ENCODE peak calls at places on chromosomes 13 and 19, in nine cellular contexts. D, N, X, F, C, B, H, L and G are unnamed samples.

GRCh38 chr19:15239337-15239949 is 7.2 kb upstream of the EPHX3 start:
- DNase-seq in D (no peak), N (no peak), X (no peak), F (no peak), C (no peak), B (no peak), H (no peak), L (no peak), G (no peak)

GRCh38 chr19:44960906-44961734 is 5.9 kb downstream of the CLPTM1 start:
- DNase-seq in D (no peak), N (no peak), X (no peak), F (peak; percentile 17), C (no peak), B (no peak), H (no peak), L (no peak), G (no peak)

GRCh38 chr13:24187185-24187584 is 26.7 kb downstream of the SPATA13 start:
- DNase-seq in D (no peak), N (no peak), X (no peak), F (no peak), C (no peak), B (no peak), H (no peak), L (no peak), G (no peak)

GRCh38 chr19:41001243-41001971 is 10.3 kb downstream of the CYP2B6 start:
- DNase-seq in D (no peak), N (peak; percentile 45), X (no peak), F (no peak), C (no peak), B (peak; percentile 19), H (no peak), L (no peak), G (no peak)

GRCh38 chr19:30605333-30605732 is 233.1 kb downstream of the ZNF536 start:
- DNase-seq in D (no peak), N (no peak), X (no peak), F (no peak), C (no peak), B (no peak), H (no peak), L (no peak), G (no peak)

GRCh38 chr13:21324793-21325192 is 134.3 kb downstream of the ZDHHC20 start:
- DNase-seq in D (no peak), N (no peak), X (no peak), F (no peak), C (no peak), B (no peak), H (no peak), L (no peak), G (no peak)

GRCh38 chr19:33938821-33939220 is 142.2 kb downstream of the KCTD15 start:
- DNase-seq in D (no peak), N (no peak), X (no peak), F (no peak), C (no peak), B (no peak), H (no peak), L (peak; percentile 48), G (no peak)

GRCh38 chr19:2270572-2271515 is 11.1 kb downstream of the PEAK3 start:
- DNase-seq in D (peak; percentile 83), N (peak; percentile 64), X (peak; percentile 95), F (peak; percentile 83), C (peak; percentile 92), B (peak; percentile 73), H (peak; percentile 83), L (peak; percentile 82), G (peak; percentile 91)

GRCh38 chr13:95087746-95088305 is 213.4 kb downstream of the ABCC4 start:
- DNase-seq in D (no peak), N (peak; percentile 44), X (no peak), F (no peak), C (no peak), B (no peak), H (no peak), L (no peak), G (no peak)

GRCh38 chr13:43785681-43786471 is 896 bp downstream of the ENOX1 start:
- DNase-seq in D (peak; percentile 89), N (peak; percentile 64), X (peak; percentile 96), F (peak; percentile 69), C (peak; percentile 94), B (peak; percentile 9), H (peak; percentile 51), L (peak; percentile 70), G (peak; percentile 84)

GRCh38 chr19:12665281-12665573 is 1.3 kb downstream of the MAN2B1 start:
- DNase-seq in D (no peak), N (no peak), X (no peak), F (peak; percentile 58), C (no peak), B (no peak), H (peak; percentile 25), L (peak; percentile 47), G (no peak)

GRCh38 chr19:55552620-55553019 is 7.3 kb upstream of the SBK3 start:
- DNase-seq in D (no peak), N (no peak), X (no peak), F (no peak), C (peak; percentile 56), B (no peak), H (no peak), L (no peak), G (no peak)

GRCh38 chr13:114099918-114100445 is 32.4 kb downstream of the RASA3 start:
- DNase-seq in D (peak; percentile 59), N (peak; percentile 62), X (peak; percentile 67), F (peak; percentile 26), C (no peak), B (no peak), H (peak; percentile 15), L (no peak), G (peak; percentile 74)

GRCh38 chr19:16946951-16947940 is 58.4 kb downstream of the F2RL3 start:
- DNase-seq in D (no peak), N (no peak), X (no peak), F (no peak), C (no peak), B (no peak), H (no peak), L (peak; percentile 20), G (no peak)

GRCh38 chr13:50197705-50198104 is 182.5 kb downstream of the KCNRG start:
- DNase-seq in D (no peak), N (no peak), X (no peak), F (no peak), C (no peak), B (no peak), H (no peak), L (no peak), G (no peak)

GRCh38 chr19:2202366-2202765 is 33.8 kb downstream of the PLEKHJ1 start:
- DNase-seq in D (no peak), N (no peak), X (no peak), F (no peak), C (no peak), B (no peak), H (no peak), L (no peak), G (no peak)

GRCh38 chr19:47860602-47861297 is 1.7 kb downstream of the TPRX2 start:
- DNase-seq in D (no peak), N (no peak), X (no peak), F (no peak), C (no peak), B (no peak), H (no peak), L (no peak), G (no peak)

GRCh38 chr19:2289714-2290435 is 7.9 kb upstream of the PEAK3 start:
- DNase-seq in D (no peak), N (no peak), X (no peak), F (peak; percentile 53), C (no peak), B (peak; percentile 52), H (no peak), L (peak; percentile 41), G (no peak)

GRCh38 chr19:31152906-31153305 is 196.3 kb downstream of the TSHZ3 start:
- DNase-seq in D (no peak), N (no peak), X (no peak), F (no peak), C (no peak), B (no peak), H (no peak), L (no peak), G (no peak)

GRCh38 chr13:36920612-36921185 is 661 bp upstream of the SMAD9 start:
- DNase-seq in D (no peak), N (no peak), X (no peak), F (no peak), C (no peak), B (no peak), H (no peak), L (no peak), G (no peak)

GRCh38 chr19:6055013-6055795 is 55.1 kb downstream of the RFX2 start:
- DNase-seq in D (no peak), N (no peak), X (no peak), F (no peak), C (no peak), B (no peak), H (no peak), L (no peak), G (peak; percentile 17)

GRCh38 chr13:25927363-25927762 is 124.5 kb downstream of the SHISA2 start:
- DNase-seq in D (no peak), N (no peak), X (no peak), F (no peak), C (no peak), B (no peak), H (no peak), L (no peak), G (no peak)

GRCh38 chr19:12867120-12868099 is 13.8 kb downstream of the DNASE2 start:
- DNase-seq in D (peak; percentile 84), N (peak; percentile 52), X (no peak), F (peak; percentile 76), C (peak; percentile 88), B (peak; percentile 93), H (no peak), L (peak; percentile 73), G (peak; percentile 75)

GRCh38 chr19:46361915-46362314 is 15.0 kb downstream of the PPP5C start:
- DNase-seq in D (no peak), N (no peak), X (no peak), F (no peak), C (no peak), B (no peak), H (no peak), L (no peak), G (no peak)
- TF ChIP-seq EP300 in D (no peak), N (no peak), X (no peak), F (no peak), C (no peak), B (no peak), H (no peak), L (no peak), G (no peak)

GRCh38 chr19:51327066-51327985 is 14.6 kb downstream of the VSIG10L start:
- DNase-seq in D (no peak), N (peak; percentile 85), X (no peak), F (peak; percentile 43), C (no peak), B (peak; percentile 96), H (no peak), L (peak; percentile 28), G (peak; percentile 67)
- H3K4me3 ChIP-seq in D (no peak overlapping the region), N (peak overlapping the region; percentile 42), X (no peak overlapping the region), F (no peak overlapping the region), C (no peak overlapping the region), B (peak overlapping the region; percentile 47), H (peak overlapping the region; percentile 30), L (peak overlapping the region; percentile 19), G (peak overlapping the region; percentile 34)

GRCh38 chr19:39129116-39129515 is 3.5 kb downstream of the PAK4 start:
- DNase-seq in D (no peak), N (no peak), X (no peak), F (no peak), C (no peak), B (no peak), H (no peak), L (no peak), G (no peak)
- H3K4me1 ChIP-seq in D (peaks cover 59% of the 10 kb centered on the region), N (peaks cover 47% of the 10 kb centered on the region), X (no peaks in the 10 kb centered on the region), F (peaks cover 74% of the 10 kb centered on the region), C (peaks cover 30% of the 10 kb centered on the region), B (peaks cover 60% of the 10 kb centered on the region), H (no peaks in the 10 kb centered on the region), L (peaks cover 95% of the 10 kb centered on the region), G (peaks cover 89% of the 10 kb centered on the region)

GRCh38 chr13:73656863-73657262 is 477.3 kb downstream of the KLF12 start:
- DNase-seq in D (no peak), N (no peak), X (no peak), F (no peak), C (no peak), B (no peak), H (no peak), L (no peak), G (no peak)
- TF ChIP-seq EP300 in D (no peak), N (no peak), X (no peak), F (no peak), C (no peak), B (no peak), H (no peak), L (no peak), G (no peak)